ENCODE peak calls at places on chromosomes 12 and 14, in five cellular contexts. One of them, this sample, is unnamed.

GRCh38 chr12:131097247-131098177 is 143.8 kb downstream of the ADGRD1 start:
- DNase-seq in HT1080: no peak
- DNase-seq in naive thymus-derived CD8-positive, alpha-beta T cell: no peak
- DNase-seq in GM13977: no peak
- DNase-seq in progenitor cell of endocrine pancreas: no peak
- DNase-seq in this sample: no peak

GRCh38 chr12:52688481-52688880 is 8.3 kb upstream of the KRT1 start:
- DNase-seq in progenitor cell of endocrine pancreas: no peak
- DNase-seq in GM13977: no peak
- DNase-seq in naive thymus-derived CD8-positive, alpha-beta T cell: no peak
- DNase-seq in HT1080: no peak
- DNase-seq in this sample: no peak

GRCh38 chr14:75831971-75832370 is 149.8 kb downstream of the TGFB3 start:
- DNase-seq in GM13977: no peak
- DNase-seq in HT1080: no peak
- DNase-seq in progenitor cell of endocrine pancreas: no peak
- DNase-seq in naive thymus-derived CD8-positive, alpha-beta T cell: no peak
- DNase-seq in this sample: no peak

GRCh38 chr12:32549675-32550079 is 129.4 kb upstream of the DNM1L start:
- DNase-seq in progenitor cell of endocrine pancreas: no peak
- DNase-seq in GM13977: no peak
- DNase-seq in HT1080: no peak
- DNase-seq in naive thymus-derived CD8-positive, alpha-beta T cell: no peak
- DNase-seq in this sample: peak; percentile 47

GRCh38 chr14:51482112-51482511 is 169.6 kb upstream of the FRMD6 start:
- DNase-seq in naive thymus-derived CD8-positive, alpha-beta T cell: no peak
- DNase-seq in HT1080: no peak
- DNase-seq in GM13977: no peak
- DNase-seq in progenitor cell of endocrine pancreas: no peak
- DNase-seq in this sample: no peak

GRCh38 chr12:54475542-54475941 is 2.1 kb upstream of the GTSF1 start:
- DNase-seq in naive thymus-derived CD8-positive, alpha-beta T cell: no peak
- DNase-seq in progenitor cell of endocrine pancreas: no peak
- DNase-seq in GM13977: no peak
- DNase-seq in HT1080: peak; percentile 10
- DNase-seq in this sample: no peak

GRCh38 chr12:131872154-131873046 is 22.0 kb upstream of the ULK1 start:
- DNase-seq in GM13977: peak; percentile 11
- DNase-seq in naive thymus-derived CD8-positive, alpha-beta T cell: no peak
- DNase-seq in progenitor cell of endocrine pancreas: no peak
- DNase-seq in HT1080: peak; percentile 87
- DNase-seq in this sample: no peak

GRCh38 chr14:100842799-100843198 is 16.9 kb downstream of the MEG3 start:
- DNase-seq in GM13977: no peak
- DNase-seq in progenitor cell of endocrine pancreas: no peak
- DNase-seq in HT1080: peak; percentile 36
- DNase-seq in naive thymus-derived CD8-positive, alpha-beta T cell: no peak
- DNase-seq in this sample: peak; percentile 37

GRCh38 chr12:116426391-116427136 is 132.6 kb upstream of the MAP1LC3B2 start:
- DNase-seq in progenitor cell of endocrine pancreas: no peak
- DNase-seq in HT1080: peak; percentile 99
- DNase-seq in GM13977: no peak
- DNase-seq in naive thymus-derived CD8-positive, alpha-beta T cell: no peak
- DNase-seq in this sample: peak; percentile 84

GRCh38 chr14:71754422-71755095 is 177.7 kb upstream of the RGS6 start:
- DNase-seq in progenitor cell of endocrine pancreas: no peak
- DNase-seq in GM13977: no peak
- DNase-seq in HT1080: no peak
- DNase-seq in naive thymus-derived CD8-positive, alpha-beta T cell: no peak
- DNase-seq in this sample: no peak

GRCh38 chr12:131458931-131459575 is 251.8 kb upstream of the SFSWAP start:
- DNase-seq in HT1080: no peak
- DNase-seq in progenitor cell of endocrine pancreas: no peak
- DNase-seq in GM13977: no peak
- DNase-seq in naive thymus-derived CD8-positive, alpha-beta T cell: no peak
- DNase-seq in this sample: no peak

GRCh38 chr12:131105736-131106356 is 152.1 kb downstream of the ADGRD1 start:
- DNase-seq in naive thymus-derived CD8-positive, alpha-beta T cell: peak; percentile 71
- DNase-seq in progenitor cell of endocrine pancreas: no peak
- DNase-seq in HT1080: no peak
- DNase-seq in GM13977: no peak
- DNase-seq in this sample: no peak

This sample was measured in SK-MEL-5.